ENCODE peak calls at places on chromosomes 5 and 9, in eight cellular contexts. B is HCT116; M is CD8-positive, alpha-beta memory T cell; J is BJ; U is activated T-helper 1 cell treated with Interleukin-2 at 50 U/mL for 16 hours; V is HT-29; O is C1 segment of cervical spinal cord; G is transverse colon. E is an unnamed sample.

GRCh38 chr5:83559141-83559785 is 87.7 kb downstream of the VCAN start:
- DNase-seq in B (no peak), M (no peak), J (no peak), U (no peak), V (peak), O (no peak), G (no peak), E (no peak)

GRCh38 chr9:123336455-123336854 is 19.5 kb upstream of the CRB2 start:
- DNase-seq in B (no peak), M (no peak), J (no peak), U (no peak), V (no peak), O (no peak), G (no peak), E (no peak)

GRCh38 chr5:8520922-8521321 is 652.0 kb downstream of the MTRR start:
- DNase-seq in B (no peak), M (no peak), J (no peak), U (no peak), V (no peak), O (no peak), G (no peak), E (no peak)

GRCh38 chr5:10621837-10622236 is 58.0 kb downstream of the ANKRD33B start:
- DNase-seq in B (no peak), M (no peak), J (no peak), U (no peak), V (no peak), O (no peak), G (no peak), E (no peak)

GRCh38 chr5:180313677-180314076 is 21.8 kb upstream of the MAPK9 start:
- DNase-seq in B (no peak), M (peak), J (no peak), U (no peak), V (peak), O (peak), G (no peak), E (no peak)

GRCh38 chr5:103262422-103262871 is 3.9 kb downstream of the MACIR start:
- DNase-seq in B (no peak), M (no peak), J (no peak), U (no peak), V (peak), O (no peak), G (no peak), E (peak)

GRCh38 chr9:19298601-19299000 is 68.1 kb downstream of the DENND4C start:
- DNase-seq in B (no peak), M (no peak), J (no peak), U (no peak), V (no peak), O (no peak), G (no peak), E (no peak)

GRCh38 chr9:20563917-20564316 is 58.4 kb downstream of the MLLT3 start:
- DNase-seq in B (no peak), M (no peak), J (no peak), U (no peak), V (no peak), O (no peak), G (no peak), E (no peak)

GRCh38 chr5:124888050-124888506 is 141.6 kb upstream of the ZNF608 start:
- DNase-seq in B (no peak), M (no peak), J (no peak), U (no peak), V (peak), O (no peak), G (no peak), E (no peak)

GRCh38 chr5:149442563-149443182 is 63.6 kb upstream of the IL17B start:
- DNase-seq in B (no peak), M (peak), J (no peak), U (peak), V (peak), O (peak), G (peak), E (peak)

GRCh38 chr9:19965336-19965735 is 176.5 kb upstream of the SLC24A2 start:
- DNase-seq in B (no peak), M (no peak), J (no peak), U (no peak), V (no peak), O (no peak), G (no peak), E (no peak)

GRCh38 chr5:90248640-90249039 is 160.9 kb downstream of the CETN3 start:
- DNase-seq in B (no peak), M (no peak), J (no peak), U (no peak), V (no peak), O (no peak), G (no peak), E (no peak)

GRCh38 chr9:87599901-87600610 is 102.4 kb downstream of the DAPK1 start:
- DNase-seq in B (no peak), M (no peak), J (peak), U (no peak), V (peak), O (no peak), G (no peak), E (peak)

GRCh38 chr5:81856948-81857928 is 106.3 kb upstream of the SSBP2 start:
- DNase-seq in B (no peak), M (no peak), J (no peak), U (no peak), V (peak), O (peak), G (peak), E (no peak)

GRCh38 chr9:129783516-129784361 is 19.2 kb upstream of the TOR1B start:
- DNase-seq in B (peak), M (peak), J (no peak), U (peak), V (peak), O (peak), G (peak), E (peak)

GRCh38 chr9:136939996-136940525 is 4.5 kb downstream of the FBXW5 start:
- DNase-seq in B (no peak), M (no peak), J (no peak), U (no peak), V (no peak), O (peak), G (no peak), E (no peak)

GRCh38 chr5:41722359-41722950 is 147.8 kb downstream of the OXCT1 start:
- DNase-seq in B (no peak), M (no peak), J (no peak), U (no peak), V (no peak), O (no peak), G (no peak), E (peak)

GRCh38 chr9:90801507-90802289 is at the start of gene SYK:
- DNase-seq in B (no peak), M (no peak), J (no peak), U (no peak), V (peak), O (no peak), G (peak), E (no peak)

GRCh38 chr9:99021512-99021911 is 77.8 kb downstream of the COL15A1 start:
- DNase-seq in B (no peak), M (no peak), J (no peak), U (no peak), V (no peak), O (no peak), G (no peak), E (no peak)

GRCh38 chr9:126735482-126735881 is 69.4 kb upstream of the ZBTB43 start:
- DNase-seq in B (no peak), M (no peak), J (no peak), U (no peak), V (no peak), O (no peak), G (no peak), E (no peak)

GRCh38 chr9:14347408-14348224 is 33.7 kb upstream of the NFIB start:
- DNase-seq in B (no peak), M (no peak), J (no peak), U (no peak), V (no peak), O (no peak), G (peak), E (no peak)

GRCh38 chr9:134433101-134433500 is 106.8 kb downstream of the RXRA start:
- DNase-seq in B (no peak), M (no peak), J (no peak), U (no peak), V (no peak), O (peak), G (no peak), E (peak)

GRCh38 chr9:122546196-122546595 is 6.7 kb upstream of the OR1N2 start:
- DNase-seq in B (no peak), M (no peak), J (no peak), U (no peak), V (no peak), O (no peak), G (no peak), E (no peak)

GRCh38 chr9:101369286-101369685 is 15.5 kb downstream of the BAAT start:
- DNase-seq in B (no peak), M (no peak), J (no peak), U (no peak), V (no peak), O (no peak), G (no peak), E (peak)

GRCh38 chr9:131484560-131485185 is 18.0 kb upstream of the POMT1 start:
- DNase-seq in B (no peak), M (no peak), J (no peak), U (no peak), V (no peak), O (no peak), G (no peak), E (no peak)

GRCh38 chr5:148791334-148791667 is 35.1 kb upstream of the ADRB2 start:
- DNase-seq in B (no peak), M (no peak), J (no peak), U (no peak), V (no peak), O (no peak), G (no peak), E (peak)

GRCh38 chr5:142316051-142316450 is 8.8 kb downstream of the SPRY4 start:
- DNase-seq in B (no peak), M (no peak), J (no peak), U (no peak), V (no peak), O (no peak), G (no peak), E (peak)